ENCODE peak calls at places on chromosomes 2 and 18, in nine cellular contexts. E is stimulated activated CD4-positive, alpha-beta T cell treated with anti-CD3 and anti-CD28 coated beads, Interleukin-2, amount 100 ng/mL, for 4 hours; Q is WTC11; J is NCI-H774; I is choroid plexus epithelial cell; A is AG09309; H is DMS 273 treated with DMSO at 0.1 percent for 48 hours; V is NCI-H2081 treated with DMSO at 0.1 percent for 48 hours; Y is fibroblast of lung. O is an unnamed sample.

GRCh38 chr2:27099334-27099955 is 12.9 kb downstream of the KHK start:
- DNase-seq in E (no peak), Q (no peak), J (no peak), I (no peak), A (no peak), H (no peak), V (no peak), Y (no peak), O (no peak)

GRCh38 chr18:58186258-58186948 is 142.4 kb downstream of the NEDD4L start:
- DNase-seq in E (no peak), Q (no peak), J (no peak), I (peak), A (peak), H (no peak), V (no peak), Y (peak), O (peak)

GRCh38 chr2:171921970-171922229 is 361 bp upstream of the HAT1 start:
- DNase-seq in E (no peak), Q (no peak), J (no peak), I (no peak), A (no peak), H (no peak), V (no peak), Y (no peak), O (no peak)

GRCh38 chr2:43129676-43130547 is 96.5 kb downstream of the ZFP36L2 start:
- DNase-seq in E (no peak), Q (no peak), J (no peak), I (no peak), A (no peak), H (no peak), V (no peak), Y (peak), O (no peak)

GRCh38 chr2:200603972-200604371 is 18.2 kb downstream of the AOX1 start:
- DNase-seq in E (no peak), Q (no peak), J (no peak), I (peak), A (no peak), H (no peak), V (no peak), Y (peak), O (peak)

GRCh38 chr2:177573120-177573519 is 180.5 kb downstream of the AGPS start:
- DNase-seq in E (no peak), Q (no peak), J (no peak), I (peak), A (no peak), H (peak), V (no peak), Y (peak), O (peak)

GRCh38 chr2:84880645-84881521 is at the start of gene TRABD2A:
- DNase-seq in E (no peak), Q (peak), J (no peak), I (no peak), A (no peak), H (peak), V (no peak), Y (no peak), O (no peak)

GRCh38 chr18:32777049-32777448 is 4.2 kb upstream of the KLHL14 start:
- DNase-seq in E (no peak), Q (no peak), J (no peak), I (peak), A (no peak), H (no peak), V (no peak), Y (no peak), O (no peak)

GRCh38 chr18:2994190-2994589 is 18.8 kb downstream of the LPIN2 start:
- DNase-seq in E (no peak), Q (no peak), J (no peak), I (no peak), A (no peak), H (no peak), V (no peak), Y (no peak), O (no peak)

GRCh38 chr2:216633616-216634316 is 546 bp downstream of the IGFBP2 start:
- DNase-seq in E (no peak), Q (peak), J (no peak), I (no peak), A (no peak), H (no peak), V (no peak), Y (peak), O (no peak)

GRCh38 chr2:151638188-151638933 is 95.9 kb downstream of the NEB start:
- DNase-seq in E (peak), Q (no peak), J (peak), I (peak), A (no peak), H (no peak), V (no peak), Y (peak), O (no peak)

GRCh38 chr18:23587220-23587642 is 925 bp upstream of the NPC1 start:
- DNase-seq in E (no peak), Q (no peak), J (no peak), I (no peak), A (no peak), H (no peak), V (no peak), Y (no peak), O (no peak)

O was measured in EH.